ENCODE peak calls at places on chromosomes 3 and 15, in four cellular contexts. One of them, this sample, is unnamed.

GRCh38 chr3:44529927-44530326 is 25.1 kb upstream of the ZKSCAN7 start:
- DNase-seq in sigmoid colon: no peak
- DNase-seq in tibial nerve: no peak
- DNase-seq in A549: no peak
- DNase-seq in this sample: no peak

GRCh38 chr3:82568776-82569338 is 807.4 kb upstream of the GBE1 start:
- DNase-seq in sigmoid colon: no peak
- DNase-seq in tibial nerve: no peak
- DNase-seq in A549: no peak
- DNase-seq in this sample: no peak

GRCh38 chr15:87631775-87632174 is 624.8 kb downstream of the NTRK3 start:
- DNase-seq in A549: no peak
- DNase-seq in sigmoid colon: no peak
- DNase-seq in tibial nerve: no peak
- DNase-seq in this sample: no peak

GRCh38 chr3:33758874-33759273 is 39.6 kb upstream of the PDCD6IP start:
- DNase-seq in A549: no peak
- DNase-seq in sigmoid colon: no peak
- DNase-seq in tibial nerve: no peak
- DNase-seq in this sample: no peak

GRCh38 chr15:85157344-85157743 is 175.7 kb downstream of the PDE8A start:
- DNase-seq in A549: no peak
- DNase-seq in tibial nerve: no peak
- DNase-seq in sigmoid colon: no peak
- DNase-seq in this sample: no peak

GRCh38 chr3:49519266-49519665 is 35.0 kb upstream of the BSN start:
- DNase-seq in A549: no peak
- DNase-seq in sigmoid colon: no peak
- DNase-seq in tibial nerve: no peak
- DNase-seq in this sample: no peak

GRCh38 chr3:155007729-155008128 is 72.4 kb upstream of the MME start:
- DNase-seq in sigmoid colon: no peak
- DNase-seq in tibial nerve: no peak
- DNase-seq in A549: no peak
- DNase-seq in this sample: no peak

GRCh38 chr3:172519740-172520139 is 3.5 kb downstream of the TNFSF10 start:
- DNase-seq in tibial nerve: no peak
- DNase-seq in A549: no peak
- DNase-seq in sigmoid colon: no peak
- DNase-seq in this sample: no peak

GRCh38 chr3:156781310-156782230 is 44.6 kb upstream of the LEKR1 start:
- DNase-seq in tibial nerve: no peak
- DNase-seq in A549: peak; percentile 79
- DNase-seq in sigmoid colon: no peak
- DNase-seq in this sample: no peak
- TF ChIP-seq EP300 in tibial nerve: no peak
- TF ChIP-seq EP300 in A549: no peak
- TF ChIP-seq EP300 in sigmoid colon: no peak
- TF ChIP-seq EP300 in this sample: no peak

GRCh38 chr3:42601898-42602581 is 1.6 kb downstream of the NKTR start:
- DNase-seq in tibial nerve: no peak
- DNase-seq in A549: no peak
- DNase-seq in sigmoid colon: no peak
- DNase-seq in this sample: no peak
- TF ChIP-seq CTCF in tibial nerve: no peak
- TF ChIP-seq CTCF in A549: no peak
- TF ChIP-seq CTCF in sigmoid colon: no peak
- TF ChIP-seq CTCF in this sample: no peak

GRCh38 chr15:33320017-33320416 is 9.2 kb downstream of the RYR3 start:
- DNase-seq in A549: no peak
- DNase-seq in tibial nerve: no peak
- DNase-seq in sigmoid colon: no peak
- DNase-seq in this sample: no peak
- TF ChIP-seq EP300 in A549: no peak
- TF ChIP-seq EP300 in tibial nerve: no peak
- TF ChIP-seq EP300 in sigmoid colon: no peak
- TF ChIP-seq EP300 in this sample: no peak

GRCh38 chr3:36408146-36408545 is 27.8 kb downstream of the STAC start:
- DNase-seq in A549: no peak
- DNase-seq in tibial nerve: no peak
- DNase-seq in sigmoid colon: no peak
- DNase-seq in this sample: no peak
- TF ChIP-seq CTCF in A549: peak; percentile 13
- TF ChIP-seq CTCF in tibial nerve: no peak
- TF ChIP-seq CTCF in sigmoid colon: no peak
- TF ChIP-seq CTCF in this sample: no peak

DNA sequence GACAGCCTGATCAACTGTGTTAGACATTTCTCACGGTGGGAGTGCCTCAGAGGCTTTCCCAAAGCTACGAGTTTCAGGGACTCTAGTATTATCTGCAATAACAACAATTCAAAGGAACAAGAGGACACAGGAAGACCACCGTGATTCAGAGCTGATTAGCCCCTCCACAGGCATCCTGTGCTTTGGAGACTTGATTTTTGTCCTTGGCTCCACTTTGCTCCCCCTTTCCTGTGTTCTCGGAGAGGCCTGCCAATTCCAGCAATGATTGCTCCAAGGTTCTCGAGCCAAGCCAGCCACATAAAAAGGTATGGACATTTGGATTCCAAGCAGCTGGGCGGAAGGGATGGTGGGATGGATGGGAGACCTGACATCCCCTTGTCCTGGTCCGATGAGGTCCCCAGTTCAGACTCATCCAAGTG is 14.3 kb downstream of the EHD4 start:
- DNase-seq in sigmoid colon: no peak
- DNase-seq in tibial nerve: no peak
- DNase-seq in A549: no peak
- DNase-seq in this sample: no peak
- TF ChIP-seq EP300 in sigmoid colon: no peak
- TF ChIP-seq EP300 in tibial nerve: no peak
- TF ChIP-seq EP300 in A549: no peak
- TF ChIP-seq EP300 in this sample: no peak

GRCh38 chr3:55203486-55204010 is 275.7 kb upstream of the LRTM1 start:
- DNase-seq in tibial nerve: no peak
- DNase-seq in A549: no peak
- DNase-seq in sigmoid colon: no peak
- DNase-seq in this sample: no peak
- TF ChIP-seq CTCF in tibial nerve: no peak
- TF ChIP-seq CTCF in A549: no peak
- TF ChIP-seq CTCF in sigmoid colon: no peak
- TF ChIP-seq CTCF in this sample: no peak

GRCh38 chr3:108125550-108126071 is 34.8 kb upstream of the CD47 start:
- DNase-seq in A549: no peak
- DNase-seq in sigmoid colon: no peak
- DNase-seq in tibial nerve: no peak
- DNase-seq in this sample: no peak
- TF ChIP-seq EP300 in A549: no peak
- TF ChIP-seq EP300 in sigmoid colon: no peak
- TF ChIP-seq EP300 in tibial nerve: no peak
- TF ChIP-seq EP300 in this sample: no peak

This sample was measured in upper lobe of left lung.